ENCODE peak calls at places on chromosomes 1 and 21, in seven cellular contexts. B, S, Y, I, J, H and K are unnamed samples.

GRCh38 chr1:178238722-178239510 is 145.0 kb downstream of the RASAL2 start:
- DNase-seq in B (peak; percentile 97), I (peak; percentile 99), Y (no peak), S (no peak), H (no peak), J (peak; percentile 97), K (no peak)

GRCh38 chr1:117665523-117666274 is 59.9 kb downstream of the TENT5C start:
- DNase-seq in H (no peak), B (no peak), I (no peak), Y (peak; percentile 18), J (no peak), S (no peak), K (no peak)

GRCh38 chr1:34792868-34793727 is at the start of gene GJA4:
- DNase-seq in S (no peak), Y (peak; percentile 62), J (no peak), I (no peak), B (no peak), H (no peak), K (no peak)

GRCh38 chr1:216566809-216567208 is 143.6 kb upstream of the USH2A start:
- DNase-seq in S (no peak), I (no peak), Y (no peak), B (no peak), H (no peak), J (peak; percentile 10), K (no peak)

GRCh38 chr1:220123889-220124288 is 30.0 kb downstream of the IARS2 start:
- DNase-seq in J (peak; percentile 30), B (no peak), Y (no peak), H (no peak), I (no peak), S (no peak), K (no peak)

GRCh38 chr1:2384130-2384860 is 7.1 kb downstream of the MORN1 start:
- DNase-seq in H (no peak), Y (peak; percentile 70), I (no peak), J (no peak), S (no peak), B (no peak), K (no peak)

GRCh38 chr1:10304295-10304694 is 93.9 kb downstream of the KIF1B start:
- DNase-seq in Y (no peak), H (no peak), I (no peak), B (no peak), J (no peak), S (no peak), K (no peak)

GRCh38 chr21:44947930-44948331 is 8.1 kb downstream of the SLX9 start:
- DNase-seq in I (no peak), J (no peak), Y (peak; percentile 87), B (no peak), S (peak; percentile 65), H (no peak), K (no peak)

GRCh38 chr1:36217667-36218066 is 6.6 kb upstream of the THRAP3 start:
- DNase-seq in I (no peak), Y (no peak), B (no peak), S (no peak), H (no peak), J (peak; percentile 55), K (no peak)

GRCh38 chr21:44848821-44849521 is 24.5 kb downstream of the PTTG1IP start:
- DNase-seq in B (no peak), Y (no peak), S (peak; percentile 57), J (no peak), I (no peak), H (no peak), K (peak; percentile 35)

GRCh38 chr1:65444128-65444527 is 23.7 kb downstream of the LEPR start:
- DNase-seq in I (no peak), B (no peak), Y (no peak), J (no peak), H (no peak), S (no peak), K (no peak)

GRCh38 chr21:37370152-37371040 is 3.8 kb downstream of the DYRK1A start:
- DNase-seq in S (no peak), Y (no peak), H (no peak), I (no peak), B (peak; percentile 38), J (no peak), K (no peak)

GRCh38 chr1:158638905-158639304 is 33.8 kb downstream of the OR10Z1 start:
- DNase-seq in H (no peak), S (no peak), Y (no peak), J (no peak), B (no peak), I (no peak), K (no peak)

GRCh38 chr1:226678701-226679100 is 60.4 kb downstream of the ITPKB start:
- DNase-seq in B (no peak), I (no peak), Y (no peak), H (no peak), J (no peak), S (peak; percentile 34), K (no peak)

GRCh38 chr1:226679853-226680516 is 59.1 kb downstream of the ITPKB start:
- DNase-seq in Y (peak; percentile 98), S (peak; percentile 87), B (no peak), J (no peak), H (peak; percentile 87), I (no peak), K (peak; percentile 75)

GRCh38 chr1:226679303-226679702 is 59.8 kb downstream of the ITPKB start:
- DNase-seq in B (no peak), Y (no peak), H (no peak), I (no peak), J (no peak), S (no peak), K (no peak)

GRCh38 chr1:226681652-226682493 is 57.2 kb downstream of the ITPKB start:
- DNase-seq in S (no peak), Y (no peak), I (no peak), B (no peak), H (no peak), J (no peak), K (no peak)

GRCh38 chr1:226680653-226681052 is 58.4 kb downstream of the ITPKB start:
- DNase-seq in B (no peak), Y (no peak), I (no peak), J (no peak), S (peak; percentile 3), H (no peak), K (no peak)
- H3K4me3 ChIP-seq in B (no peak overlapping the region), Y (no peak overlapping the region), I (no peak overlapping the region), J (no peak overlapping the region), S (no peak overlapping the region), H (no peak overlapping the region), K (peak overlapping the region; percentile 46)

GRCh38 chr1:91817506-91817905 is 68.4 kb downstream of the TGFBR3 start:
- DNase-seq in J (no peak), I (no peak), H (no peak), Y (no peak), S (no peak), B (no peak), K (no peak)

GRCh38 chr1:91814448-91814847 is 71.5 kb downstream of the TGFBR3 start:
- DNase-seq in Y (no peak), J (no peak), B (no peak), I (no peak), S (no peak), H (no peak), K (no peak)

GRCh38 chr1:91811363-91812025 is 74.5 kb downstream of the TGFBR3 start:
- DNase-seq in B (no peak), Y (no peak), J (no peak), I (no peak), H (no peak), S (no peak), K (no peak)

GRCh38 chr1:91816055-91816454 is 69.9 kb downstream of the TGFBR3 start:
- DNase-seq in B (no peak), J (no peak), Y (no peak), S (no peak), I (no peak), H (no peak), K (no peak)

DNA sequence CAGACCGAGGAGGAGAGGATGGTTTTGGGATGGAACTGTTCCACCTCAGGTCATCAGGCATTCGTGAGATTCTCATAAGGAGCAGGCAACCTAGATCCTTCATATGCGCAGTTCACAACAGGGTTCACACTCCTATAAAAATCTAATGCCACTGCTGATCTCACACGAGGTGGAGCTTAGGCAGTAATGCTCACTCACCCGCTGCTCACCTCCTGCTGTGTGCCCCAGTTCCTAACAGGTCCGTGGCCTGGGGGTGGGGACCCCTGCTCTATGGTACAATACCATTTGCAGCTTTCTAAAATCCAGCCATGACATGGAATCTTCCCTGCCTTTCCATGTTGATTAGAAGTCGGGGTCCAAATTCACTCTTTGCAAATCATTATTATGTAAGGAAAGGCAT is 72.1 kb downstream of the TGFBR3 start:
- DNase-seq in S (no peak), J (no peak), H (no peak), Y (no peak), I (no peak), B (no peak), K (no peak)
- H3K4me3 ChIP-seq in S (no peak overlapping the region), J (no peak overlapping the region), H (no peak overlapping the region), Y (no peak overlapping the region), I (no peak overlapping the region), B (no peak overlapping the region), K (no peak overlapping the region)

GRCh38 chr1:38831753-38832734 is 27.5 kb downstream of the RRAGC start:
- DNase-seq in I (no peak), J (no peak), B (no peak), S (no peak), Y (no peak), H (no peak), K (no peak)

GRCh38 chr1:38826262-38826661 is 33.3 kb downstream of the RRAGC start:
- DNase-seq in S (no peak), H (no peak), B (no peak), Y (no peak), J (no peak), I (no peak), K (no peak)

GRCh38 chr1:38829368-38829767 is 30.2 kb downstream of the RRAGC start:
- DNase-seq in Y (no peak), J (no peak), S (no peak), I (no peak), H (no peak), B (no peak), K (no peak)

GRCh38 chr1:38826886-38827285 is 32.7 kb downstream of the RRAGC start:
- DNase-seq in J (no peak), B (no peak), S (no peak), Y (no peak), H (no peak), I (no peak), K (no peak)

GRCh38 chr1:38827299-38827698 is 32.3 kb downstream of the RRAGC start:
- DNase-seq in Y (no peak), J (no peak), S (no peak), B (no peak), H (no peak), I (no peak), K (no peak)
- H3K4me3 ChIP-seq in Y (no peak overlapping the region), J (no peak overlapping the region), S (no peak overlapping the region), B (no peak overlapping the region), H (no peak overlapping the region), I (no peak overlapping the region), K (no peak overlapping the region)

DNA sequence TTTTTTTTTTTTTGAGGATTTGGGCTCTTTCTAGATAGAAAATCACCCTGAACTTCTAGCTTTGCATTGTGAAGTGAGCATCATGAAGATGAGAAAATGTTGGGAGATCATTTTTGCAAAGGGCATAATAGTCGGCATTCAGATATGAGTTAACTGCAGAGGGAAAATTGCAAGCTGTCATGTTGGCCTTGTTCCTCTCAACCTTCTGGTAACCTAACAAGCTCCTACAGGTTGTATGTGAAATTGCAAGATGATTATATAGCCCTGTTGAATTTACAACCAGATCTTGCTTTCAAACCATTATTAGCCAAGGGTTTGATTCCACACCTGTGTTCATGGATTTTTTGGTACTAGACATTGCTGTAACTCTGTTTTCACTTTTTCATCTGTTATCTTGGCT is 2.2 kb downstream of the ELOA start:
- DNase-seq in H (no peak), S (no peak), I (no peak), Y (no peak), J (peak; percentile 63), B (no peak), K (no peak)
- H3K4me3 ChIP-seq in H (no peak overlapping the region), S (peak overlapping the region; percentile 95), I (no peak overlapping the region), Y (no peak overlapping the region), J (peak overlapping the region; percentile 93), B (no peak overlapping the region), K (no peak overlapping the region)